ENCODE peak calls at places on chromosomes 5 and 9, in six cellular contexts. One of them, this sample, is unnamed.

GRCh38 chr5:107135391-107135790 is 535.3 kb downstream of the EFNA5 start:
- DNase-seq in CD8-positive, alpha-beta T cell: no peak
- DNase-seq in brain microvascular endothelial cell: peak
- DNase-seq in psoas muscle: no peak
- DNase-seq in esophagus squamous epithelium: no peak
- DNase-seq in astrocyte of the spinal cord: peak
- DNase-seq in this sample: no peak

GRCh38 chr9:129173296-129174101 is 4.6 kb downstream of the IER5L start:
- DNase-seq in CD8-positive, alpha-beta T cell: no peak
- DNase-seq in brain microvascular endothelial cell: no peak
- DNase-seq in psoas muscle: no peak
- DNase-seq in esophagus squamous epithelium: no peak
- DNase-seq in astrocyte of the spinal cord: no peak
- DNase-seq in this sample: no peak

GRCh38 chr9:27471789-27472585 is 52.1 kb upstream of the IFNK start:
- DNase-seq in CD8-positive, alpha-beta T cell: no peak
- DNase-seq in brain microvascular endothelial cell: no peak
- DNase-seq in psoas muscle: peak
- DNase-seq in esophagus squamous epithelium: no peak
- DNase-seq in astrocyte of the spinal cord: peak
- DNase-seq in this sample: no peak

GRCh38 chr9:76810377-76810957 is 46.2 kb downstream of the PCA3 start:
- DNase-seq in CD8-positive, alpha-beta T cell: no peak
- DNase-seq in brain microvascular endothelial cell: peak
- DNase-seq in psoas muscle: no peak
- DNase-seq in esophagus squamous epithelium: no peak
- DNase-seq in astrocyte of the spinal cord: peak
- DNase-seq in this sample: peak

GRCh38 chr5:55022454-55022853 is 1.6 kb upstream of the GZMK start:
- DNase-seq in CD8-positive, alpha-beta T cell: no peak
- DNase-seq in brain microvascular endothelial cell: no peak
- DNase-seq in psoas muscle: no peak
- DNase-seq in esophagus squamous epithelium: no peak
- DNase-seq in astrocyte of the spinal cord: no peak
- DNase-seq in this sample: no peak

GRCh38 chr5:68544656-68545565 is 329.4 kb downstream of the PIK3R1 start:
- DNase-seq in CD8-positive, alpha-beta T cell: no peak
- DNase-seq in brain microvascular endothelial cell: no peak
- DNase-seq in psoas muscle: no peak
- DNase-seq in esophagus squamous epithelium: no peak
- DNase-seq in astrocyte of the spinal cord: peak
- DNase-seq in this sample: no peak

GRCh38 chr9:124716795-124717194 is 54.3 kb downstream of the NR6A1 start:
- DNase-seq in CD8-positive, alpha-beta T cell: no peak
- DNase-seq in brain microvascular endothelial cell: no peak
- DNase-seq in psoas muscle: no peak
- DNase-seq in esophagus squamous epithelium: no peak
- DNase-seq in astrocyte of the spinal cord: peak
- DNase-seq in this sample: no peak

GRCh38 chr5:91302958-91303357 is 80.2 kb downstream of the ARRDC3 start:
- DNase-seq in CD8-positive, alpha-beta T cell: no peak
- DNase-seq in brain microvascular endothelial cell: no peak
- DNase-seq in psoas muscle: no peak
- DNase-seq in esophagus squamous epithelium: no peak
- DNase-seq in astrocyte of the spinal cord: no peak
- DNase-seq in this sample: no peak

GRCh38 chr9:18473551-18474279 is at the start of gene ADAMTSL1:
- DNase-seq in CD8-positive, alpha-beta T cell: no peak
- DNase-seq in brain microvascular endothelial cell: peak
- DNase-seq in psoas muscle: peak
- DNase-seq in esophagus squamous epithelium: no peak
- DNase-seq in astrocyte of the spinal cord: peak
- DNase-seq in this sample: no peak

DNA sequence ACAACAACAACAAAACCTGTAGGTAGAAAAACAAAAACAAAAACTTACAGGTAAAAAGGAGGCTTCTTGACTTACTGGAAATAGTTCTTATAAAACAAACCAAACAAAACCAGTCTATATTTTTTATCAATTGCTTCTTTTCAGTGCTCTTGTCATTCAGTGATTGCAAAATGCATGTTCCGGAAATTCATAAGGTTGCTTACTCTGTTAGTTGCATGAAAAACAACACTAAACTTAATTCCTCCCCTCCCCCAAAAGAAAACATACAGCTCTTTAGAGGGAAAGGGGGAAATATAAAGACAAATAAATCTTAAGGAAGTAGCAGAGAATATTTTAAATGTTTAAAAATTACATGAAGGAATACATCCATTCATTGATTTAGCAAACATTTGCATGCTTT is 19.1 kb downstream of the CPEB4 start:
- DNase-seq in CD8-positive, alpha-beta T cell: no peak
- DNase-seq in brain microvascular endothelial cell: no peak
- DNase-seq in psoas muscle: no peak
- DNase-seq in esophagus squamous epithelium: no peak
- DNase-seq in astrocyte of the spinal cord: no peak
- DNase-seq in this sample: no peak
- H3K4me3 ChIP-seq in CD8-positive, alpha-beta T cell: no peak
- H3K4me3 ChIP-seq in brain microvascular endothelial cell: no peak
- H3K4me3 ChIP-seq in psoas muscle: peak
- H3K4me3 ChIP-seq in esophagus squamous epithelium: no peak
- H3K4me3 ChIP-seq in astrocyte of the spinal cord: no peak
- H3K4me3 ChIP-seq in this sample: no peak

DNA sequence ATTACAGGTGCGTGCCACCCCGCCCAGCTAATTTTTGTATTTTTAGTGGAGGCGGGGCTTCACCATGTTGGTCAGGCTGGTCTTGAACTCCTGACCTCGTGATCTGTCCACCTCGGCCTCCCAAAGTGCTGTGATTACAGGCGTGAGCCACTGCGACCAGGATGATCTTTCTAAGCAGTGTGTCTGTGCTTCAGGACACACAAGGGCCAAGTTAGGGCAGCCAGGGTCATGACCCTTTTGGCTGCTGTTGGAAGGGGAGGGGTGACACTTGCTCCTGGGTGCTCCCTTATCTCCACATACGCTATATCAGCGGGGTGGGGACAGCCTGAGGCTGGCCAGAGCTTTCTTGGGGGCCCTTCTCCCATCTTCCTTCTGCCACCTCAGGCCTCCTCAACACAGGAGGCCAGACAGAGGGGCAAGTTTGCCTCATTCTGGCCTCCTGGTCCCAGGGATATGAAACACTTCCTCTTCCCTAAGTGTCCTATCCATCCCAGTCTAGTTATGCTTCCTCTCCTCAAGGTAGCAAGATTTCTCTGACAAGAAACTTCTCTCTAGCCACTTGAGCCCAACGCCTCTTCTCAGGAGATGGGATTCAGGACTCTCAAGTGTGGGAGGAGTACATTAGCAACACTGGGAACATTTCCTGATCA is 1.9 kb upstream of the ZNF79 start:
- DNase-seq in CD8-positive, alpha-beta T cell: no peak
- DNase-seq in brain microvascular endothelial cell: no peak
- DNase-seq in psoas muscle: no peak
- DNase-seq in esophagus squamous epithelium: no peak
- DNase-seq in astrocyte of the spinal cord: no peak
- DNase-seq in this sample: no peak
- H3K4me3 ChIP-seq in CD8-positive, alpha-beta T cell: no peak
- H3K4me3 ChIP-seq in brain microvascular endothelial cell: no peak
- H3K4me3 ChIP-seq in psoas muscle: peak
- H3K4me3 ChIP-seq in esophagus squamous epithelium: no peak
- H3K4me3 ChIP-seq in astrocyte of the spinal cord: no peak
- H3K4me3 ChIP-seq in this sample: no peak

DNA sequence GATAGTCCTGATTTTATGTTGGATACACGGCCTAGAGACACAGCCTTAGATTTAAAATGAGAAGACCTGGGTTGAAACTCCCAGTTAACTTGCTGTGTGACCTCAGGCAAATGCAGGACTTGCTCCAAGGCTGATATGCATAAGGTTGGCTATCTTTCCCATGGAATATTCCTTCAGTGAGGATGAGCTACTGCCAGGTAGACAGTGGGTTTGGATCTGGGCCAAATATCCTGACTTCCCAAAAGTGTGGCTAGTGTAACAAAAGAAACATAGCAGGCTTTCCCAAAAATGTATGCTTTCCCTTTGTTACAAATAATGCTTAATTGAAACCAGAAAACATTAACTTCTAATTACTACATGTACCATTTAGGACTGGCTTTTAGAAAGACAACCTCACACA is 697 bp upstream of the XPA start:
- DNase-seq in CD8-positive, alpha-beta T cell: no peak
- DNase-seq in brain microvascular endothelial cell: no peak
- DNase-seq in psoas muscle: no peak
- DNase-seq in esophagus squamous epithelium: no peak
- DNase-seq in astrocyte of the spinal cord: no peak
- DNase-seq in this sample: no peak
- H3K4me3 ChIP-seq in CD8-positive, alpha-beta T cell: peak
- H3K4me3 ChIP-seq in brain microvascular endothelial cell: no peak
- H3K4me3 ChIP-seq in psoas muscle: peak
- H3K4me3 ChIP-seq in esophagus squamous epithelium: no peak
- H3K4me3 ChIP-seq in astrocyte of the spinal cord: no peak
- H3K4me3 ChIP-seq in this sample: peak

GRCh38 chr5:32586251-32586642 is 890 bp downstream of the SUB1 start:
- DNase-seq in CD8-positive, alpha-beta T cell: no peak
- DNase-seq in brain microvascular endothelial cell: no peak
- DNase-seq in psoas muscle: no peak
- DNase-seq in esophagus squamous epithelium: no peak
- DNase-seq in astrocyte of the spinal cord: no peak
- DNase-seq in this sample: peak
- H3K4me3 ChIP-seq in CD8-positive, alpha-beta T cell: peak
- H3K4me3 ChIP-seq in brain microvascular endothelial cell: peak
- H3K4me3 ChIP-seq in psoas muscle: peak
- H3K4me3 ChIP-seq in esophagus squamous epithelium: peak
- H3K4me3 ChIP-seq in astrocyte of the spinal cord: peak
- H3K4me3 ChIP-seq in this sample: peak

GRCh38 chr9:107638496-107638895 is 148.9 kb upstream of the KLF4 start:
- DNase-seq in CD8-positive, alpha-beta T cell: no peak
- DNase-seq in brain microvascular endothelial cell: no peak
- DNase-seq in psoas muscle: no peak
- DNase-seq in esophagus squamous epithelium: no peak
- DNase-seq in astrocyte of the spinal cord: peak
- DNase-seq in this sample: no peak
- H3K4me3 ChIP-seq in CD8-positive, alpha-beta T cell: no peak
- H3K4me3 ChIP-seq in brain microvascular endothelial cell: peak
- H3K4me3 ChIP-seq in psoas muscle: peak
- H3K4me3 ChIP-seq in esophagus squamous epithelium: peak
- H3K4me3 ChIP-seq in astrocyte of the spinal cord: peak
- H3K4me3 ChIP-seq in this sample: no peak

GRCh38 chr5:147234825-147235635 is at the start of gene STK32A:
- DNase-seq in CD8-positive, alpha-beta T cell: no peak
- DNase-seq in brain microvascular endothelial cell: no peak
- DNase-seq in psoas muscle: peak
- DNase-seq in esophagus squamous epithelium: no peak
- DNase-seq in astrocyte of the spinal cord: peak
- DNase-seq in this sample: no peak

GRCh38 chr5:147234098-147234824 is 565 bp upstream of the STK32A start:
- DNase-seq in CD8-positive, alpha-beta T cell: no peak
- DNase-seq in brain microvascular endothelial cell: no peak
- DNase-seq in psoas muscle: no peak
- DNase-seq in esophagus squamous epithelium: no peak
- DNase-seq in astrocyte of the spinal cord: no peak
- DNase-seq in this sample: no peak
- H3K4me3 ChIP-seq in CD8-positive, alpha-beta T cell: no peak
- H3K4me3 ChIP-seq in brain microvascular endothelial cell: peak
- H3K4me3 ChIP-seq in psoas muscle: peak
- H3K4me3 ChIP-seq in esophagus squamous epithelium: peak
- H3K4me3 ChIP-seq in astrocyte of the spinal cord: peak
- H3K4me3 ChIP-seq in this sample: no peak

DNA sequence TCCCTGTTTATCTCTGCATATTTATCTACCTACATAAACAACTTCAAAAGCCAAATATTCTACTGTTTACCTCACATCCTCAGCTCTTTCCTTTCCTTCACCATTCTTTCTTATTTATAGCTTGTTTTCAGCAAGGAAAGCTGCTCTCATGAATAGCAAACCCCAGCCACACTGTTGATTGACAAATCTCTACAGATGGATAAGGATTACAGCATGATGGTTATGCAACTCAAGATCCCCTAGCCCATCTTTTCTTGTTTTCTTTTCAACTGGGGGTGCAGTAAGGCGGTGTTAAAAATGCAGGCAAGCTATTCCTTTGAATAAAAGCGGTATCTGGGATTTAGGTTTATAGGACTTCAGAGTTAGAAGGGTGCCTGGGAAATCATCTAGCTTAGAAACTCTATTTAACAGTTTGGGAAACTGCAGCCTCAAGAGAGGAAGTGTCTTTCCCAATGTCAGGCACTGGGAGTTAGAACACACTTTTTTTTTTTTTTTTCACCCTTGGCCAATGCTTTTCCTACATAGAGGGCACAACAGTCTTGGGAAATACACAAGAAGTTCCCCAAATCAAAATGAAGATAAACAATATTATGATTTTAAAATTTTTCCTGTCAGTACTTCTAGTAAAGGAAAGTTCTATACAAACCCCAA is 2.7 kb downstream of the SPARC start:
- DNase-seq in CD8-positive, alpha-beta T cell: no peak
- DNase-seq in brain microvascular endothelial cell: no peak
- DNase-seq in psoas muscle: no peak
- DNase-seq in esophagus squamous epithelium: no peak
- DNase-seq in astrocyte of the spinal cord: no peak
- DNase-seq in this sample: no peak
- H3K4me3 ChIP-seq in CD8-positive, alpha-beta T cell: no peak
- H3K4me3 ChIP-seq in brain microvascular endothelial cell: peak
- H3K4me3 ChIP-seq in psoas muscle: peak
- H3K4me3 ChIP-seq in esophagus squamous epithelium: peak
- H3K4me3 ChIP-seq in astrocyte of the spinal cord: peak
- H3K4me3 ChIP-seq in this sample: no peak

DNA sequence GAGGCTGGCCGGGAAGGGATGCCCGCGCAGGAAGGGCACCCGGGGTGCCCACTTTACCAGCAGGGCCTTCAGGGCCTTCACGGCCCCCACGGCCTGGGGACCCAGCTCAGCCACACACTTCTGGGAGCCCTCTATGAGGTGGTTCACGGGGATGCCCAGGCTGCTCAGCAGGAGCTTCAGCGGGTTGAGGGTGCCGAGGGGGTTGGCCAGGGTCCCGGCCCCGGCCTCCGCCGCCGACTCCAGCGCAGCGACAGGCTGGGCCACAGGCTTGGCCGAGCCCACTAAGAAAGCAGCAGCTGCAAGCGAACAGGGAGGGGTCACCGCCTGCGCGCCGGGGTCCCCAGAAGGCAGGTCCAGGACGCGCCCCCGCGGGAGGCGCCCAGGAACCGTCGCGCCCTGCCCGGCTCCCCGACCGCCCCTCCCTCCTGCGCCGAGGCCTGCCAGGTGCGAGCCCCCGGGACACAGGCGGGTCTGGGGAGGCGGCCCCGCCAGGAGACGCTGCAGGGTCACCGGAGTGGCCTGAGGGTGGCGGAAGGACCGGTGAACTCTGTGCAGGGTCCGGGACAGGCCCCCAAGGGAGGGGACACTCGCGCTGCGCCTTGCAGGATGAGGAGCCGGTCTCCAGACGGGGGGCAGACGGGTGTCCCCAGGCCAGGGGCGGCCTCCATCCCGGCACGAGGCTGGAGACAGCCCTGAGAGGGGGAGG is 603 bp downstream of the SCGB3A1 start:
- DNase-seq in CD8-positive, alpha-beta T cell: no peak
- DNase-seq in brain microvascular endothelial cell: no peak
- DNase-seq in psoas muscle: no peak
- DNase-seq in esophagus squamous epithelium: no peak
- DNase-seq in astrocyte of the spinal cord: no peak
- DNase-seq in this sample: no peak
- H3K4me3 ChIP-seq in CD8-positive, alpha-beta T cell: peak
- H3K4me3 ChIP-seq in brain microvascular endothelial cell: peak
- H3K4me3 ChIP-seq in psoas muscle: peak
- H3K4me3 ChIP-seq in esophagus squamous epithelium: peak
- H3K4me3 ChIP-seq in astrocyte of the spinal cord: no peak
- H3K4me3 ChIP-seq in this sample: no peak